ENCODE peak calls at places on chromosome X, in four cellular contexts. I, M, E and G are unnamed samples.

GRCh38 chrX:31423575-31424284 is 351.9 kb upstream of the FTHL17 start:
- DNase-seq in I (no peak), M (peak; percentile 51), E (peak; percentile 79), G (peak; percentile 84)

GRCh38 chrX:111180750-111181240 is 84.8 kb downstream of the PAK3 start:
- DNase-seq in I (no peak), M (no peak), E (no peak), G (peak; percentile 73)

GRCh38 chrX:38233891-38234807 is 13.5 kb upstream of the SRPX start:
- DNase-seq in I (no peak), M (peak; percentile 31), E (no peak), G (no peak)

GRCh38 chrX:30887721-30888120 is 1.3 kb downstream of the TAB3 start:
- DNase-seq in I (no peak), M (no peak), E (no peak), G (no peak)

GRCh38 chrX:95893632-95894031 is 791.0 kb upstream of the DIAPH2 start:
- DNase-seq in I (no peak), M (no peak), E (no peak), G (no peak)

GRCh38 chrX:111164728-111165127 is 68.7 kb downstream of the PAK3 start:
- DNase-seq in I (no peak), M (peak; percentile 13), E (peak; percentile 19), G (peak; percentile 70)

GRCh38 chrX:38275615-38276014 is 51.7 kb downstream of the RPGR start:
- DNase-seq in I (no peak), M (no peak), E (no peak), G (no peak)

GRCh38 chrX:2840961-2841360 is 12.2 kb downstream of the GYG2 start:
- DNase-seq in I (no peak), M (no peak), E (no peak), G (no peak)

GRCh38 chrX:139106111-139106510 is 394.6 kb upstream of the FGF13 start:
- DNase-seq in I (no peak), M (no peak), E (peak; percentile 68), G (peak; percentile 28)

GRCh38 chrX:13760428-13760827 is 25.9 kb downstream of the OFD1 start:
- DNase-seq in I (no peak), M (no peak), E (peak; percentile 57), G (no peak)

GRCh38 chrX:42992199-42992943 is 214.4 kb upstream of the PPP1R2C start:
- DNase-seq in I (no peak), M (no peak), E (no peak), G (peak; percentile 16)

GRCh38 chrX:30504309-30504708 is 73.3 kb downstream of the TASL start:
- DNase-seq in I (peak; percentile 4), M (no peak), E (peak; percentile 71), G (no peak)

GRCh38 chrX:3576886-3577516 is 136.4 kb downstream of the PRKX start:
- DNase-seq in I (no peak), M (no peak), E (no peak), G (no peak)

GRCh38 chrX:71099736-71100135 is 4.1 kb downstream of the FOXO4 start:
- DNase-seq in I (no peak), M (no peak), E (no peak), G (no peak)
- H3K4me1 ChIP-seq in I (peaks cover 66% of the 10 kb centered on the region), M (peaks cover 10% of the 10 kb centered on the region), E (peaks cover 11% of the 10 kb centered on the region), G (peaks cover 15% of the 10 kb centered on the region)

GRCh38 chrX:106726485-106727437 is at the start of gene RNF128:
- DNase-seq in I (no peak), M (peak; percentile 41), E (peak; percentile 1), G (no peak)
- H3K4me3 ChIP-seq in I (no peak within 1 kb of the TSS), M (peak within 1 kb of the TSS; percentile 54), E (no peak within 1 kb of the TSS), G (no peak within 1 kb of the TSS)

DNA sequence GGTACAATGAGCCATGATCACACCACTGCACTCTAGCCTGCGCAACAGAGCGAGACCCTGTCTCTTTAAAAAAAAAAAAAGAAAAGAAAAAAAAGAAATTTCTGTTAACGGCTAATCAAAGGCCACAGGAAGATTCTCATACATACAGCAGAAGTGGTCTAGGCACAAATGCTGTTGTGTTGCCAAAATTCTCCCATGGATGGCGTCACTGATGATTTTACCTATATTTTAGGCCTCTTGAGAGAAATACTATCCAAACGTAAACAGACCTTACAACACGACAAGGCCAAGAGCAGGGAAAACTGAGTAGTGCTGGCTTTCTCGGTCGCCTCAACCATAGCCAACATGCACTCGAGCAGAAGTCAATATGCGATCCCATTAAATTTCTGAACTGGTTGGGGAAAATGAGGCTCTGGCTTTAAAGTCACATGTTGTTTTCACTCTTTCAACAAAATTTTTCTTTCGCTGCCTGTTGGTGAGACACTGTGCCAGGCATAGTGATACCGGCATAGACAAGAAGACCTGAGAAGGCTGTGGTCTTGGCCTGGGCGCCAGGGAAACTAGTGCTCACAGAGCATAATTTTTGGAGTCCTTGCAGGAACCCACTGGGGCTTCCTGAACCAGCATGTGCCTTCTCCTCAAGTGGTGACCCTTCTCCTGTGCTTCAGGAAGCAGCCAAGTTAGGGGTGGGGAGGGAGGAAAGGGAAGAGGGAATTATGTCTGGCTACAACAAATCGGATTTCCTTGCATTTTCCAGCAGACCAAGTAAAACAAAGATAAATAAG is 20.6 kb downstream of the SH3KBP1 start:
- DNase-seq in I (no peak), M (no peak), E (no peak), G (no peak)
- H3K4me1 ChIP-seq in I (peaks cover 19% of the 10 kb centered on the region), M (no peaks in the 10 kb centered on the region), E (peaks cover 12% of the 10 kb centered on the region), G (peaks cover 13% of the 10 kb centered on the region)

GRCh38 chrX:644304-645023 is 13.9 kb downstream of the SHOX start:
- DNase-seq in I (no peak), M (no peak), E (no peak), G (no peak)

GRCh38 chrX:643911-644303 is 13.3 kb downstream of the SHOX start:
- DNase-seq in I (no peak), M (no peak), E (no peak), G (no peak)

GRCh38 chrX:646228-646495 is 15.6 kb downstream of the SHOX start:
- DNase-seq in I (no peak), M (no peak), E (no peak), G (no peak)

GRCh38 chrX:646796-647195 is 16.2 kb downstream of the SHOX start:
- DNase-seq in I (no peak), M (no peak), E (no peak), G (no peak)

GRCh38 chrX:645024-645376 is 14.4 kb downstream of the SHOX start:
- DNase-seq in I (no peak), M (no peak), E (no peak), G (no peak)
- H3K4me3 ChIP-seq in I (no peak overlapping the region), M (peak overlapping the region; percentile 41), E (no peak overlapping the region), G (no peak overlapping the region)

DNA sequence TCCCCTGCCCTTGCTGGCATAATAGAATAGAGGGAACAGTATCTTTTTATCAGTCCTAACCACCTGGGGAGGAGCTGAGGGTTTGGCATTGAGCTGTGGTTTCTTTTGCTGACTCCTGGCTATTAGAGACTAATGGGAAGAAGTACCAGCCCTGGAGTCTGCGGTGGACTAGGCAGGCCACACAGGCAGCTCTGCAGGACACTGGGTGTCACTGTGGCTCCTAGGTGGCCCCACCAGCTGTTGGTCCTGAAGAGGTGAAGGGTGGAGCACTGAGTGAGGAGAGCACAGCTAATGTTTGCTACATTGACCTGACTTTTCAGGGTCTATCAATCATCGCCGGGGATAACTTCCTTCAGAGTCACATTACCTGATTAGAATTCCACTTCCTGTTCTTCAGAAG is 52.8 kb upstream of the GPC4 start:
- DNase-seq in I (no peak), M (no peak), E (no peak), G (no peak)
- H3K4me1 ChIP-seq in I (no peaks in the 10 kb centered on the region), M (no peaks in the 10 kb centered on the region), E (no peaks in the 10 kb centered on the region), G (no peaks in the 10 kb centered on the region)

GRCh38 chrX:119688856-119689455 is 4.0 kb downstream of the SEPTIN6 start:
- DNase-seq in I (peak; percentile 72), M (no peak), E (no peak), G (no peak)
- H3K4me3 ChIP-seq in I (peak overlapping the region; percentile 68), M (no peak overlapping the region), E (no peak overlapping the region), G (no peak overlapping the region)

GRCh38 chrX:152898442-152898841 is 575 bp downstream of the ZNF185 start:
- DNase-seq in I (no peak), M (no peak), E (no peak), G (no peak)
- H3K4me1 ChIP-seq in I (no peaks in the 10 kb centered on the region), M (no peaks in the 10 kb centered on the region), E (no peaks in the 10 kb centered on the region), G (no peaks in the 10 kb centered on the region)

DNA sequence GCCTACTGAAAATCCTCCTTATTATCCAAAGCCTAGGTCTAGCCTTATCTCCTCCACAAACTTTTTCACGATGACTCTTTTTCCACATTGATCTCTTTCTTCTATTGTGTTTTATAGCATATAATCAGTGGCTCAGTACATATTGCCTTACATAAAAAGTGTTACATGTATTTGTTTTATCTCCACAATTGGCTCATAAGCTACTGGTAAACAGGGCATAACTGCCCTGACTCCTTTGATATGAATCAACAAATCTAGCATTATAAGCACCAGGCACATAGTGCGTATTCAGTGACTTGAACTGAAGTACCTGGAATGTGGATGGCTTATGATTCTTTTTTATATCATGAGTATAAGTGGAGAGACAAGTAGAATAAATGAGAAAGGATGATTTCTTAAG is 206.8 kb downstream of the TEX13A start:
- DNase-seq in I (no peak), M (no peak), E (no peak), G (no peak)
- H3K4me3 ChIP-seq in I (no peak overlapping the region), M (no peak overlapping the region), E (no peak overlapping the region), G (no peak overlapping the region)

DNA sequence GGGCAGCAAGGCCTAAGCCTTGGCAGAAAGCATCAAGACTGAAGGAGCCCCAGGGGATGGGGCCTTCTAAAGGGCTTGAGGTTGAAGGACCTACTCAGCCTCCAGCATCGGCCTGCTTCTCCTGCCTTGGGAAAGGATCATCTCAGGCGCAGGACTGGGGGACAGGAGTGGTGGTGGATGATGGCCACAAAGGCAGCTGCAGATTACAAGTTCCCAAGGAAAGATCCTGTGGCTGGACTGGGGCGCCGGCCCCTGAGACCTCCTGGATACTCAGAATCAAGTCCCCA is 1.6 kb upstream of the ELF4 start:
- DNase-seq in I (no peak), M (no peak), E (no peak), G (no peak)
- H3K4me1 ChIP-seq in I (peaks cover 20% of the 10 kb centered on the region), M (no peaks in the 10 kb centered on the region), E (peaks cover 6% of the 10 kb centered on the region), G (peaks cover 14% of the 10 kb centered on the region)

GRCh38 chrX:11424903-11425674 is 131.9 kb downstream of the AMELX start:
- DNase-seq in I (no peak), M (no peak), E (no peak), G (no peak)

GRCh38 chrX:11429543-11430085 is 136.4 kb downstream of the AMELX start:
- DNase-seq in I (no peak), M (no peak), E (no peak), G (no peak)

GRCh38 chrX:11423949-11424348 is 130.7 kb downstream of the AMELX start:
- DNase-seq in I (no peak), M (no peak), E (no peak), G (no peak)

GRCh38 chrX:11427082-11428033 is 134.1 kb downstream of the AMELX start:
- DNase-seq in I (no peak), M (peak; percentile 69), E (no peak), G (no peak)

GRCh38 chrX:11426712-11427081 is 133.5 kb downstream of the AMELX start:
- DNase-seq in I (no peak), M (no peak), E (no peak), G (no peak)
- H3K4me3 ChIP-seq in I (no peak overlapping the region), M (peak overlapping the region; percentile 62), E (no peak overlapping the region), G (no peak overlapping the region)